ENCODE peak calls at places on chromosomes 2 and 18, in nine cellular contexts. One of them, this sample, is unnamed.

GRCh38 chr18:31648966-31649429 is 35.4 kb downstream of the B4GALT6 start:
- DNase-seq in body of pancreas: no peak
- DNase-seq in amniotic epithelial cell: peak
- DNase-seq in WTC11: no peak
- DNase-seq in AG08396: no peak
- DNase-seq in non-pigmented ciliary epithelial cell: no peak
- DNase-seq in neural progenitor cell: no peak
- DNase-seq in cardiac fibroblast: peak
- DNase-seq in iris pigment epithelial cell: peak
- DNase-seq in this sample: peak

GRCh38 chr18:79404567-79404910 is 8.8 kb downstream of the NFATC1 start:
- DNase-seq in body of pancreas: no peak
- DNase-seq in amniotic epithelial cell: no peak
- DNase-seq in WTC11: no peak
- DNase-seq in AG08396: peak
- DNase-seq in non-pigmented ciliary epithelial cell: no peak
- DNase-seq in neural progenitor cell: no peak
- DNase-seq in cardiac fibroblast: no peak
- DNase-seq in iris pigment epithelial cell: no peak
- DNase-seq in this sample: no peak

GRCh38 chr2:109333414-109334194 is 204.6 kb downstream of the SH3RF3 start:
- DNase-seq in body of pancreas: no peak
- DNase-seq in amniotic epithelial cell: no peak
- DNase-seq in WTC11: no peak
- DNase-seq in AG08396: no peak
- DNase-seq in non-pigmented ciliary epithelial cell: no peak
- DNase-seq in neural progenitor cell: peak
- DNase-seq in cardiac fibroblast: no peak
- DNase-seq in iris pigment epithelial cell: no peak
- DNase-seq in this sample: peak

GRCh38 chr2:166167451-166167850 is 39.6 kb upstream of the SCN1A start:
- DNase-seq in body of pancreas: no peak
- DNase-seq in amniotic epithelial cell: peak
- DNase-seq in WTC11: no peak
- DNase-seq in AG08396: no peak
- DNase-seq in non-pigmented ciliary epithelial cell: no peak
- DNase-seq in neural progenitor cell: peak
- DNase-seq in cardiac fibroblast: peak
- DNase-seq in iris pigment epithelial cell: peak
- DNase-seq in this sample: peak

GRCh38 chr2:197054437-197054836 is 127.9 kb upstream of the PGAP1 start:
- DNase-seq in body of pancreas: no peak
- DNase-seq in amniotic epithelial cell: no peak
- DNase-seq in WTC11: no peak
- DNase-seq in AG08396: no peak
- DNase-seq in non-pigmented ciliary epithelial cell: no peak
- DNase-seq in neural progenitor cell: no peak
- DNase-seq in cardiac fibroblast: peak
- DNase-seq in iris pigment epithelial cell: no peak
- DNase-seq in this sample: no peak

GRCh38 chr2:172247203-172247602 is 144.5 kb upstream of the DLX2 start:
- DNase-seq in body of pancreas: no peak
- DNase-seq in amniotic epithelial cell: no peak
- DNase-seq in WTC11: no peak
- DNase-seq in AG08396: no peak
- DNase-seq in non-pigmented ciliary epithelial cell: no peak
- DNase-seq in neural progenitor cell: no peak
- DNase-seq in cardiac fibroblast: no peak
- DNase-seq in iris pigment epithelial cell: no peak
- DNase-seq in this sample: no peak

GRCh38 chr18:31232779-31233424 is 70.2 kb upstream of the DSC1 start:
- DNase-seq in body of pancreas: no peak
- DNase-seq in amniotic epithelial cell: no peak
- DNase-seq in WTC11: no peak
- DNase-seq in AG08396: no peak
- DNase-seq in non-pigmented ciliary epithelial cell: no peak
- DNase-seq in neural progenitor cell: no peak
- DNase-seq in cardiac fibroblast: no peak
- DNase-seq in iris pigment epithelial cell: no peak
- DNase-seq in this sample: no peak

GRCh38 chr2:38171208-38171858 is 95.4 kb upstream of the CYP1B1 start:
- DNase-seq in body of pancreas: no peak
- DNase-seq in amniotic epithelial cell: no peak
- DNase-seq in WTC11: no peak
- DNase-seq in AG08396: no peak
- DNase-seq in non-pigmented ciliary epithelial cell: no peak
- DNase-seq in neural progenitor cell: no peak
- DNase-seq in cardiac fibroblast: peak
- DNase-seq in iris pigment epithelial cell: no peak
- DNase-seq in this sample: no peak

GRCh38 chr2:217609952-217610351 is 392.8 kb downstream of the TNS1 start:
- DNase-seq in body of pancreas: no peak
- DNase-seq in amniotic epithelial cell: no peak
- DNase-seq in WTC11: no peak
- DNase-seq in AG08396: no peak
- DNase-seq in non-pigmented ciliary epithelial cell: no peak
- DNase-seq in neural progenitor cell: no peak
- DNase-seq in cardiac fibroblast: no peak
- DNase-seq in iris pigment epithelial cell: no peak
- DNase-seq in this sample: no peak

GRCh38 chr18:10350661-10351060 is 103.8 kb upstream of the APCDD1 start:
- DNase-seq in body of pancreas: no peak
- DNase-seq in amniotic epithelial cell: no peak
- DNase-seq in WTC11: no peak
- DNase-seq in AG08396: no peak
- DNase-seq in non-pigmented ciliary epithelial cell: no peak
- DNase-seq in neural progenitor cell: no peak
- DNase-seq in cardiac fibroblast: no peak
- DNase-seq in iris pigment epithelial cell: no peak
- DNase-seq in this sample: no peak

GRCh38 chr2:166375205-166375735 is 474 bp downstream of the SCN9A start:
- DNase-seq in body of pancreas: no peak
- DNase-seq in amniotic epithelial cell: peak
- DNase-seq in WTC11: no peak
- DNase-seq in AG08396: peak
- DNase-seq in non-pigmented ciliary epithelial cell: no peak
- DNase-seq in neural progenitor cell: peak
- DNase-seq in cardiac fibroblast: peak
- DNase-seq in iris pigment epithelial cell: peak
- DNase-seq in this sample: no peak

GRCh38 chr2:8489221-8489620 is 192.6 kb upstream of the ID2 start:
- DNase-seq in body of pancreas: no peak
- DNase-seq in amniotic epithelial cell: no peak
- DNase-seq in WTC11: no peak
- DNase-seq in AG08396: no peak
- DNase-seq in non-pigmented ciliary epithelial cell: no peak
- DNase-seq in neural progenitor cell: no peak
- DNase-seq in cardiac fibroblast: no peak
- DNase-seq in iris pigment epithelial cell: no peak
- DNase-seq in this sample: no peak

GRCh38 chr2:6233932-6234331 is 541.7 kb downstream of the SOX11 start:
- DNase-seq in body of pancreas: no peak
- DNase-seq in amniotic epithelial cell: no peak
- DNase-seq in WTC11: no peak
- DNase-seq in AG08396: no peak
- DNase-seq in non-pigmented ciliary epithelial cell: no peak
- DNase-seq in neural progenitor cell: no peak
- DNase-seq in cardiac fibroblast: no peak
- DNase-seq in iris pigment epithelial cell: no peak
- DNase-seq in this sample: no peak

GRCh38 chr2:8214221-8214620 is 467.6 kb upstream of the ID2 start:
- DNase-seq in body of pancreas: no peak
- DNase-seq in amniotic epithelial cell: peak
- DNase-seq in WTC11: no peak
- DNase-seq in AG08396: no peak
- DNase-seq in non-pigmented ciliary epithelial cell: no peak
- DNase-seq in neural progenitor cell: no peak
- DNase-seq in cardiac fibroblast: peak
- DNase-seq in iris pigment epithelial cell: no peak
- DNase-seq in this sample: no peak

GRCh38 chr2:18639756-18640453 is 50.5 kb upstream of the NT5C1B start:
- DNase-seq in body of pancreas: no peak
- DNase-seq in amniotic epithelial cell: peak
- DNase-seq in WTC11: no peak
- DNase-seq in AG08396: no peak
- DNase-seq in non-pigmented ciliary epithelial cell: no peak
- DNase-seq in neural progenitor cell: no peak
- DNase-seq in cardiac fibroblast: peak
- DNase-seq in iris pigment epithelial cell: peak
- DNase-seq in this sample: no peak

GRCh38 chr2:224941958-224942357 is 100.3 kb downstream of the DOCK10 start:
- DNase-seq in body of pancreas: no peak
- DNase-seq in amniotic epithelial cell: no peak
- DNase-seq in WTC11: no peak
- DNase-seq in AG08396: no peak
- DNase-seq in non-pigmented ciliary epithelial cell: no peak
- DNase-seq in neural progenitor cell: peak
- DNase-seq in cardiac fibroblast: no peak
- DNase-seq in iris pigment epithelial cell: no peak
- DNase-seq in this sample: no peak

GRCh38 chr2:72210470-72210869 is 62.8 kb upstream of the CYP26B1 start:
- DNase-seq in body of pancreas: no peak
- DNase-seq in amniotic epithelial cell: peak
- DNase-seq in WTC11: no peak
- DNase-seq in AG08396: no peak
- DNase-seq in non-pigmented ciliary epithelial cell: no peak
- DNase-seq in neural progenitor cell: no peak
- DNase-seq in cardiac fibroblast: no peak
- DNase-seq in iris pigment epithelial cell: peak
- DNase-seq in this sample: no peak

GRCh38 chr2:167013227-167013626 is 124.9 kb downstream of the XIRP2 start:
- DNase-seq in body of pancreas: no peak
- DNase-seq in amniotic epithelial cell: no peak
- DNase-seq in WTC11: no peak
- DNase-seq in AG08396: no peak
- DNase-seq in non-pigmented ciliary epithelial cell: peak
- DNase-seq in neural progenitor cell: no peak
- DNase-seq in cardiac fibroblast: peak
- DNase-seq in iris pigment epithelial cell: peak
- DNase-seq in this sample: no peak

GRCh38 chr2:136527560-136527959 is 237.8 kb upstream of the THSD7B start:
- DNase-seq in body of pancreas: no peak
- DNase-seq in amniotic epithelial cell: peak
- DNase-seq in WTC11: peak
- DNase-seq in AG08396: no peak
- DNase-seq in non-pigmented ciliary epithelial cell: no peak
- DNase-seq in neural progenitor cell: peak
- DNase-seq in cardiac fibroblast: peak
- DNase-seq in iris pigment epithelial cell: peak
- DNase-seq in this sample: peak

GRCh38 chr2:26562811-26563645 is 78.1 kb downstream of the CIB4 start:
- DNase-seq in body of pancreas: peak
- DNase-seq in amniotic epithelial cell: no peak
- DNase-seq in WTC11: no peak
- DNase-seq in AG08396: no peak
- DNase-seq in non-pigmented ciliary epithelial cell: no peak
- DNase-seq in neural progenitor cell: no peak
- DNase-seq in cardiac fibroblast: peak
- DNase-seq in iris pigment epithelial cell: peak
- DNase-seq in this sample: no peak

GRCh38 chr2:9679218-9679617 is 48.4 kb upstream of the YWHAQ start:
- DNase-seq in body of pancreas: no peak
- DNase-seq in amniotic epithelial cell: no peak
- DNase-seq in WTC11: no peak
- DNase-seq in AG08396: no peak
- DNase-seq in non-pigmented ciliary epithelial cell: no peak
- DNase-seq in neural progenitor cell: no peak
- DNase-seq in cardiac fibroblast: no peak
- DNase-seq in iris pigment epithelial cell: no peak
- DNase-seq in this sample: no peak

GRCh38 chr18:8073167-8073566 is 506.1 kb downstream of the PTPRM start:
- DNase-seq in body of pancreas: no peak
- DNase-seq in amniotic epithelial cell: peak
- DNase-seq in WTC11: no peak
- DNase-seq in AG08396: no peak
- DNase-seq in non-pigmented ciliary epithelial cell: no peak
- DNase-seq in neural progenitor cell: no peak
- DNase-seq in cardiac fibroblast: no peak
- DNase-seq in iris pigment epithelial cell: peak
- DNase-seq in this sample: no peak

GRCh38 chr2:237695201-237695780 is 67.9 kb downstream of the LRRFIP1 start:
- DNase-seq in body of pancreas: no peak
- DNase-seq in amniotic epithelial cell: peak
- DNase-seq in WTC11: no peak
- DNase-seq in AG08396: peak
- DNase-seq in non-pigmented ciliary epithelial cell: peak
- DNase-seq in neural progenitor cell: no peak
- DNase-seq in cardiac fibroblast: peak
- DNase-seq in iris pigment epithelial cell: peak
- DNase-seq in this sample: peak

GRCh38 chr2:150178591-150178990 is 308.9 kb downstream of the RND3 start:
- DNase-seq in body of pancreas: no peak
- DNase-seq in amniotic epithelial cell: no peak
- DNase-seq in WTC11: no peak
- DNase-seq in AG08396: no peak
- DNase-seq in non-pigmented ciliary epithelial cell: no peak
- DNase-seq in neural progenitor cell: no peak
- DNase-seq in cardiac fibroblast: no peak
- DNase-seq in iris pigment epithelial cell: no peak
- DNase-seq in this sample: no peak

GRCh38 chr2:157279331-157279730 is 21.8 kb downstream of the GALNT5 start:
- DNase-seq in body of pancreas: no peak
- DNase-seq in amniotic epithelial cell: no peak
- DNase-seq in WTC11: no peak
- DNase-seq in AG08396: no peak
- DNase-seq in non-pigmented ciliary epithelial cell: no peak
- DNase-seq in neural progenitor cell: no peak
- DNase-seq in cardiac fibroblast: no peak
- DNase-seq in iris pigment epithelial cell: no peak
- DNase-seq in this sample: no peak

GRCh38 chr18:50973367-50974126 is 5.7 kb downstream of the ELAC1 start:
- DNase-seq in body of pancreas: peak
- DNase-seq in amniotic epithelial cell: peak
- DNase-seq in WTC11: no peak
- DNase-seq in AG08396: peak
- DNase-seq in non-pigmented ciliary epithelial cell: no peak
- DNase-seq in neural progenitor cell: no peak
- DNase-seq in cardiac fibroblast: peak
- DNase-seq in iris pigment epithelial cell: peak
- DNase-seq in this sample: peak

GRCh38 chr2:26477126-26477910 is 606 bp downstream of the OTOF start:
- DNase-seq in body of pancreas: no peak
- DNase-seq in amniotic epithelial cell: no peak
- DNase-seq in WTC11: no peak
- DNase-seq in AG08396: no peak
- DNase-seq in non-pigmented ciliary epithelial cell: no peak
- DNase-seq in neural progenitor cell: peak
- DNase-seq in cardiac fibroblast: no peak
- DNase-seq in iris pigment epithelial cell: no peak
- DNase-seq in this sample: no peak

GRCh38 chr2:201450910-201451329 is 338 bp downstream of the TRAK2 start:
- DNase-seq in body of pancreas: no peak
- DNase-seq in amniotic epithelial cell: no peak
- DNase-seq in WTC11: no peak
- DNase-seq in AG08396: peak
- DNase-seq in non-pigmented ciliary epithelial cell: no peak
- DNase-seq in neural progenitor cell: peak
- DNase-seq in cardiac fibroblast: no peak
- DNase-seq in iris pigment epithelial cell: no peak
- DNase-seq in this sample: no peak

GRCh38 chr2:127678991-127679390 is 3.7 kb upstream of the LIMS2 start:
- DNase-seq in body of pancreas: no peak
- DNase-seq in amniotic epithelial cell: no peak
- DNase-seq in WTC11: no peak
- DNase-seq in AG08396: no peak
- DNase-seq in non-pigmented ciliary epithelial cell: no peak
- DNase-seq in neural progenitor cell: no peak
- DNase-seq in cardiac fibroblast: no peak
- DNase-seq in iris pigment epithelial cell: no peak
- DNase-seq in this sample: no peak

GRCh38 chr2:235008584-235009044 is 56.8 kb downstream of the SH3BP4 start:
- DNase-seq in body of pancreas: peak
- DNase-seq in amniotic epithelial cell: no peak
- DNase-seq in WTC11: no peak
- DNase-seq in AG08396: no peak
- DNase-seq in non-pigmented ciliary epithelial cell: no peak
- DNase-seq in neural progenitor cell: no peak
- DNase-seq in cardiac fibroblast: no peak
- DNase-seq in iris pigment epithelial cell: no peak
- DNase-seq in this sample: no peak

GRCh38 chr2:105814291-105814940 is 69.7 kb downstream of the NCK2 start:
- DNase-seq in body of pancreas: no peak
- DNase-seq in amniotic epithelial cell: peak
- DNase-seq in WTC11: no peak
- DNase-seq in AG08396: no peak
- DNase-seq in non-pigmented ciliary epithelial cell: no peak
- DNase-seq in neural progenitor cell: no peak
- DNase-seq in cardiac fibroblast: peak
- DNase-seq in iris pigment epithelial cell: peak
- DNase-seq in this sample: no peak

This sample was measured in brain microvascular endothelial cell.